ENCODE peak calls at places on chromosomes 12 and 14, in nine cellular contexts. G, H, P, Z, Q, S, V, E and W are unnamed samples.

GRCh38 chr12:56107242-56107641 is 2.9 kb downstream of the PA2G4 start:
- DNase-seq in G (no peak), H (no peak), P (no peak), Z (no peak), Q (no peak), S (no peak), V (no peak), E (no peak), W (no peak)

GRCh38 chr14:42229294-42229693 is 622.6 kb downstream of the LRFN5 start:
- DNase-seq in G (no peak), H (no peak), P (no peak), Z (no peak), Q (no peak), S (no peak), V (no peak), E (no peak), W (no peak)

GRCh38 chr14:90451443-90451842 is 54.6 kb downstream of the CALM1 start:
- DNase-seq in G (no peak), H (no peak), P (no peak), Z (no peak), Q (no peak), S (no peak), V (no peak), E (no peak), W (no peak)

GRCh38 chr14:72479471-72479931 is 414.4 kb downstream of the DPF3 start:
- DNase-seq in G (no peak), H (no peak), P (no peak), Z (no peak), Q (no peak), S (no peak), V (peak), E (no peak), W (no peak)

GRCh38 chr12:6461401-6462233 is 8.9 kb downstream of the VAMP1 start:
- DNase-seq in G (peak), H (peak), P (peak), Z (no peak), Q (no peak), S (peak), V (no peak), E (no peak), W (no peak)

GRCh38 chr14:23882884-23883283 is 70.7 kb upstream of the DHRS4 start:
- DNase-seq in G (no peak), H (no peak), P (no peak), Z (no peak), Q (no peak), S (no peak), V (no peak), E (no peak), W (no peak)

GRCh38 chr14:90109858-90110257 is 48.1 kb downstream of the KCNK13 start:
- DNase-seq in G (no peak), H (no peak), P (no peak), Z (no peak), Q (no peak), S (no peak), V (no peak), E (peak), W (peak)

GRCh38 chr12:87274594-87275245 is 754.5 kb downstream of the C12orf50 start:
- DNase-seq in G (no peak), H (no peak), P (no peak), Z (no peak), Q (no peak), S (no peak), V (peak), E (peak), W (peak)

GRCh38 chr12:11827096-11827841 is 177.8 kb downstream of the ETV6 start:
- DNase-seq in G (no peak), H (no peak), P (no peak), Z (no peak), Q (peak), S (no peak), V (no peak), E (peak), W (no peak)

GRCh38 chr12:46908236-46908935 is 82.6 kb upstream of the SLC38A4 start:
- DNase-seq in G (no peak), H (no peak), P (no peak), Z (no peak), Q (no peak), S (no peak), V (peak), E (no peak), W (peak)

GRCh38 chr12:2258035-2258434 is 205.2 kb downstream of the CACNA1C start:
- DNase-seq in G (no peak), H (no peak), P (no peak), Z (no peak), Q (no peak), S (no peak), V (peak), E (no peak), W (no peak)

GRCh38 chr14:78697341-78697740 is 527.2 kb downstream of the NRXN3 start:
- DNase-seq in G (no peak), H (no peak), P (no peak), Z (no peak), Q (no peak), S (no peak), V (peak), E (no peak), W (peak)

GRCh38 chr14:94768141-94768520 is 1.8 kb downstream of the GSC start:
- DNase-seq in G (no peak), H (no peak), P (no peak), Z (no peak), Q (no peak), S (no peak), V (no peak), E (no peak), W (no peak)

GRCh38 chr14:56996721-56997399 is 186.6 kb upstream of the OTX2 start:
- DNase-seq in G (no peak), H (no peak), P (no peak), Z (no peak), Q (no peak), S (no peak), V (no peak), E (no peak), W (peak)

GRCh38 chr12:78562358-78563205 is 302.0 kb upstream of the SYT1 start:
- DNase-seq in G (no peak), H (no peak), P (no peak), Z (no peak), Q (no peak), S (no peak), V (no peak), E (no peak), W (peak)

GRCh38 chr12:26369588-26369987 is 174.2 kb downstream of the SSPN start:
- DNase-seq in G (no peak), H (no peak), P (no peak), Z (no peak), Q (peak), S (no peak), V (peak), E (no peak), W (peak)
- H3K27ac ChIP-seq in G (no peak), H (no peak), P (no peak), Z (no peak), Q (no peak), S (no peak), V (peak), E (no peak), W (no peak)

DNA sequence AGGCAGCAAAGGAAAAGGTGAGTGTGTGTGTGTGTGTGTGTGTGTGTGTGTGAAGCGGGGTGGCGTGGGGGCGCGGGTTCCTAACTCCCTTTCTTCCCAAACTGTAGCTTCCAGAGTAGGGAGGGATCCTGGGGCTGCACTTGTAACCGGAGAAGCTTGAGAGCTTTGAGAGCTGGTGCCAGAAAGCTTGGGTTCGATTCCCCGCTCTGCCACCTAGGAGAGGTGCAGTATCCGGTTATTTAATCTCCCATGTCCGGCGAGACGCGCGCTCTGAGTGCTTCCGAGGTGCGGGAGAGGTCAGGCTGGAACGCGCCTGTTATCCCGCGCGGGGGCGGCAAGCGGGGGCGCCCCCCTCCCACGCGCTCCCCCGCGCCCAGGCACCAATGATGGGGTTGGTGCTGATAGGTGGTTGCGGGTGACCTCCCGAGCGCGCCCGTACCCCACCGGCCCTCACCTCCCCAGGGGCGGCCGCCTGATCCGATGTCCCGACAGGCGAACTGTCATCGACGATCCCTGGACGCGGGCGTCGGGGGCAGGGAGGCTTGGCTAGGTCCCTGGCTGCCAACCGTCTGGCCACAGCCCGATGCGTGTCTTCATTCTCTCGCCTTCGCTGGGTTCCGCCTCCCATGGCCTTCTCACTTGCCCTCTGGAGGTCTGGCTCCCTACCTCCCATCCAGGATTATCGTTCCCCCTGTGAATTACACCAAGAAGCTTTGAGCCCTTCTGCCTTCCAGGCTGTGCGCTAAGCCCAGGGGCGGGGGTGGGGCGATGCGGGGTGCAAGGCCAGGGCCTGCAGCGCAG is 7.4 kb upstream of the RACGAP1 start:
- DNase-seq in G (peak), H (no peak), P (no peak), Z (no peak), Q (no peak), S (no peak), V (no peak), E (peak), W (no peak)
- H3K27ac ChIP-seq in G (no peak), H (no peak), P (no peak), Z (no peak), Q (no peak), S (no peak), V (no peak), E (no peak), W (no peak)

GRCh38 chr12:114406326-114407033 is 536 bp upstream of the TBX5 start:
- DNase-seq in G (no peak), H (no peak), P (no peak), Z (no peak), Q (no peak), S (no peak), V (no peak), E (no peak), W (no peak)
- H3K27ac ChIP-seq in G (no peak), H (no peak), P (peak), Z (peak), Q (no peak), S (no peak), V (no peak), E (no peak), W (no peak)

GRCh38 chr14:103909531-103910261 is 18.6 kb upstream of the TDRD9 start:
- DNase-seq in G (no peak), H (no peak), P (no peak), Z (no peak), Q (no peak), S (no peak), V (no peak), E (no peak), W (no peak)

GRCh38 chr14:103899833-103900232 is 28.4 kb upstream of the TDRD9 start:
- DNase-seq in G (no peak), H (no peak), P (no peak), Z (no peak), Q (no peak), S (no peak), V (no peak), E (no peak), W (no peak)

GRCh38 chr14:103908580-103908979 is 19.7 kb upstream of the TDRD9 start:
- DNase-seq in G (no peak), H (no peak), P (no peak), Z (no peak), Q (no peak), S (no peak), V (no peak), E (no peak), W (no peak)

GRCh38 chr14:103905861-103906456 is 22.3 kb upstream of the TDRD9 start:
- DNase-seq in G (no peak), H (no peak), P (no peak), Z (no peak), Q (no peak), S (no peak), V (no peak), E (peak), W (no peak)

GRCh38 chr14:103904493-103905107 is 23.7 kb upstream of the TDRD9 start:
- DNase-seq in G (no peak), H (no peak), P (no peak), Z (no peak), Q (no peak), S (no peak), V (no peak), E (no peak), W (no peak)
- H3K27ac ChIP-seq in G (no peak), H (no peak), P (no peak), Z (no peak), Q (no peak), S (no peak), V (no peak), E (no peak), W (no peak)